ENCODE peak calls at places on chromosomes 1 and 21, in seven cellular contexts. D is coronary artery, C is fibroblast of mammary gland, X is WERI-Rb-1, P is bronchial epithelial cell, O is AG10803, K is adrenal gland. M is an unnamed sample.

GRCh38 chr1:154696001-154696400 is 88.0 kb upstream of the ADAR start:
- DNase-seq in K (no peak), C (peak; percentile 5), D (no peak), O (no peak), X (no peak), P (no peak), M (peak; percentile 16)

GRCh38 chr1:45846931-45847330 is 43.5 kb downstream of the MAST2 start:
- DNase-seq in D (no peak), K (no peak), C (peak; percentile 82), O (peak; percentile 96), P (no peak), X (no peak), M (peak; percentile 83)

GRCh38 chr1:167767794-167768193 is 46.0 kb downstream of the MPZL1 start:
- DNase-seq in C (no peak), X (no peak), P (no peak), O (no peak), K (no peak), D (no peak), M (no peak)

GRCh38 chr1:54314691-54315455 is 91.3 kb downstream of the SSBP3 start:
- DNase-seq in D (no peak), O (no peak), X (peak; percentile 87), C (no peak), K (no peak), P (no peak), M (no peak)

GRCh38 chr1:214244841-214245240 is 36.1 kb upstream of the SMYD2 start:
- DNase-seq in X (no peak), D (no peak), P (no peak), C (no peak), O (no peak), K (no peak), M (no peak)

GRCh38 chr1:155940993-155941844 is at the start of gene RXFP4:
- DNase-seq in P (peak; percentile 38), X (peak; percentile 52), O (peak; percentile 43), C (no peak), D (no peak), K (no peak), M (peak; percentile 53)

GRCh38 chr1:198492872-198493271 is 47.6 kb downstream of the ATP6V1G3 start:
- DNase-seq in X (no peak), O (peak; percentile 98), C (peak; percentile 95), D (no peak), K (no peak), P (peak; percentile 55), M (peak; percentile 83)

GRCh38 chr1:243798726-243799125 is 51.3 kb downstream of the AKT3 start:
- DNase-seq in K (no peak), P (peak; percentile 92), X (no peak), O (peak; percentile 88), C (peak; percentile 94), D (no peak), M (peak; percentile 84)

GRCh38 chr1:2411801-2412394 is 466 bp downstream of the PEX10 start:
- DNase-seq in O (no peak), K (no peak), P (no peak), C (no peak), X (peak; percentile 39), D (no peak), M (no peak)

GRCh38 chr1:88774151-88774556 is 90.1 kb downstream of the PKN2 start:
- DNase-seq in X (no peak), O (no peak), C (no peak), K (no peak), P (peak; percentile 99), D (no peak), M (no peak)

GRCh38 chr1:67200755-67201154 is 34.5 kb downstream of the IL23R start:
- DNase-seq in X (no peak), K (no peak), D (no peak), O (no peak), P (no peak), C (no peak), M (no peak)

GRCh38 chr1:223556414-223557124 is 108.9 kb downstream of the CAPN8 start:
- DNase-seq in O (peak; percentile 3), X (peak; percentile 60), P (peak; percentile 41), K (peak; percentile 73), D (no peak), C (peak; percentile 25), M (peak; percentile 10)

GRCh38 chr1:185896863-185897262 is 162.7 kb downstream of the HMCN1 start:
- DNase-seq in D (no peak), O (peak; percentile 30), K (no peak), X (no peak), C (peak; percentile 33), P (peak; percentile 25), M (peak; percentile 48)

GRCh38 chr1:167938083-167938482 is 1.2 kb upstream of the MPC2 start:
- DNase-seq in P (no peak), D (no peak), C (no peak), X (no peak), O (no peak), K (no peak), M (no peak)

GRCh38 chr1:166350490-166350889 is 183.7 kb upstream of the FAM78B start:
- DNase-seq in C (no peak), K (no peak), O (no peak), D (no peak), X (no peak), P (no peak), M (no peak)

GRCh38 chr21:21165063-21165645 is 166.9 kb downstream of the NCAM2 start:
- DNase-seq in O (peak; percentile 95), C (peak; percentile 94), X (no peak), D (no peak), K (no peak), P (no peak), M (peak; percentile 96)

GRCh38 chr1:34460193-34460592 is 283.5 kb downstream of the C1orf94 start:
- DNase-seq in X (peak; percentile 35), D (peak; percentile 47), K (peak; percentile 59), P (peak; percentile 15), C (peak; percentile 6), O (peak; percentile 12), M (peak; percentile 17)

GRCh38 chr1:17060129-17060868 is 6.5 kb upstream of the SDHB start:
- DNase-seq in O (no peak), X (no peak), D (no peak), P (no peak), C (peak; percentile 47), K (no peak), M (peak; percentile 6)

GRCh38 chr1:18649713-18650370 is 19.2 kb downstream of the PAX7 start:
- DNase-seq in P (no peak), D (no peak), C (peak; percentile 3), X (no peak), K (no peak), O (peak; percentile 3), M (no peak)

GRCh38 chr1:196412326-196412725 is 195.9 kb downstream of the KCNT2 start:
- DNase-seq in D (no peak), K (no peak), P (no peak), C (no peak), X (no peak), O (no peak), M (no peak)

GRCh38 chr1:33152685-33153432 is 29.0 kb downstream of the TRIM62 start:
- DNase-seq in K (peak; percentile 63), P (no peak), D (peak; percentile 88), X (peak; percentile 75), O (peak; percentile 80), C (peak; percentile 78), M (peak; percentile 91)

GRCh38 chr1:234125283-234125682 is 220.8 kb downstream of the SLC35F3 start:
- DNase-seq in D (no peak), P (peak; percentile 71), K (no peak), O (peak; percentile 21), X (peak; percentile 96), C (no peak), M (peak; percentile 7)

GRCh38 chr1:183306317-183307042 is 111.7 kb downstream of the NMNAT2 start:
- DNase-seq in C (no peak), X (no peak), D (no peak), K (no peak), P (no peak), O (no peak), M (no peak)

GRCh38 chr1:48882020-48882419 is 105.3 kb upstream of the BEND5 start:
- DNase-seq in K (no peak), P (peak; percentile 68), O (no peak), X (no peak), D (no peak), C (no peak), M (no peak)

DNA sequence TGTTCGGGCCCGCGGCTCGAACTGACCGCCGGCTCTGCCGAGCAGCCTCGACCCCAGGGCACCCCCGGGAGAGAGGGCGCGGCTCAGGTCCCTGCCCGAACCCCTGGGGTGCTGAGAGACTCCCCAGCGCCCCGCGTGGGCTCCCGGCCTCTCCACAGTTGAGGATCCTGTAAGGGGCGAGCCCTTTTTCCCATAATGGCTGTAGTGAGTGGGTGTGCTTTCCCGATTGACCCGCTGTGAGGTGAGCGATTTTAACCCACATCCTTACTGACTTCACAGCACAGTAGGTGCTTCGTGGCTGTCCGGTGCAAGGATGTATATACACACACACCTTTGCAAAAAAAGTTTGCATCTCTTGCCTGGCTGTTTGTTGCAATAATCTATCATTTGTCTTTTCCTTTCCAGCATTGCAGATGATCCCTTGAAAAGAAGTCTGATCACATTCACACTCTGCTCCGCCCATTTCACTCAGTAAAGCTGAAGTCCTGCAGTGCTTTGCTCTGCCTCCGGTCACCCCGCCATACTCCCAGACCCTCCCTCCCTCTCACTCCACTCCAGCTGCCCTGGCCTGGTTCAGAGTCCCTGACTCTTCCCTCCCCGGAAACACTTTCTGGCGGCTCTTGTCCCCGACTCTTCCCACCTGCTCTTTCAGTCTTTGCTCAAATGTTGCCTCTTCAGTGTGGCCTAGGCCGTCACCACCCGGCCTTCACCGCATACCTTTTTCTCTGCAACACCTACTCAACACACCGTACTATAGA is 955 bp upstream of the UBE2G2 start:
- DNase-seq in K (no peak), D (no peak), C (no peak), X (peak; percentile 61), P (no peak), O (no peak), M (no peak)
- TF ChIP-seq CTCF in K (no peak), D (no peak), C (no peak), X (peak; percentile 27), P (no peak), O (no peak), M (no peak)

DNA sequence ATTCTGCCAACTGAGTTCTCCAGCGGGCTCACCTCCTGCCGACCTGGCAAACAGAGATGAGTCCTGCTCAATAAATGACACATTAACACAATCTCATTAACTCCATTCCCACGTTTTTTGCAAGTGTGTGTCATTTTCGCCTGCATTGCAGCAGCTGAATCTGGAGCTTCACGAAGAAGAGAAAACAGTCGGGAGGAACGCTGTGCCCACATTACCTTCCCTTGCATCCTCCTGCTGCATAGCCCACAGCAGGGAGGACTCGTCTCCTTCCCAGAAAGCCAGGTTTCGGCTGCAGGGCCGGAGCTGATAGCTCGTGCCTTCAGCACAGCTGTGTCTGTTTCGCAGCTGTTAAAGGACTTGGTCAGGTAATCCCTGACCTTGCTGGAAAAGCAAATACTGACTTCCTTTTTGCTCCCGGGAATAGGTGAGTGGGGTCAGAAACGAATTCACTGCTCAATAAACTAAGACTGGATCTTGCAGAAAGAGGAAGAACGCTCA is 33.2 kb downstream of the KANK4 start:
- DNase-seq in P (peak; percentile 11), C (no peak), O (no peak), K (no peak), D (no peak), X (no peak), M (no peak)
- H3K4me3 ChIP-seq in P (no peak overlapping the region), C (no peak overlapping the region), O (no peak overlapping the region), K (no peak overlapping the region), D (no peak overlapping the region), X (peak overlapping the region; percentile 40), M (no peak overlapping the region)

GRCh38 chr1:27508139-27508665 is 18.2 kb upstream of the WASF2 start:
- DNase-seq in O (peak; percentile 56), X (no peak), C (no peak), D (no peak), P (peak; percentile 48), K (no peak), M (no peak)
- TF ChIP-seq CTCF in O (no peak), X (peak; percentile 20), C (no peak), D (no peak), P (peak; percentile 22), K (no peak), M (no peak)

GRCh38 chr1:203794764-203795381 is 550 bp upstream of the ZBED6 start:
- DNase-seq in D (no peak), K (peak; percentile 29), C (no peak), P (no peak), X (no peak), O (no peak), M (no peak)
- H3K4me3 ChIP-seq in D (peak overlapping the region; percentile 92), K (no peak overlapping the region), C (peak overlapping the region; percentile 78), P (peak overlapping the region; percentile 7), X (peak overlapping the region; percentile 78), O (peak overlapping the region; percentile 40), M (peak overlapping the region; percentile 54)